ENCODE peak calls at places on chromosomes 2 and 18, in nine cellular contexts. T is GM03348, I is posterior cingulate gyrus, C is AG04449, N is substantia nigra, A is NCI-H1048, F is brain microvascular endothelial cell, E is NT2/D1, Z is mesendoderm. D is an unnamed sample.

GRCh38 chr2:233119123-233119522 is 59.0 kb downstream of the INPP5D start:
- DNase-seq in T (no peak), I (no peak), C (no peak), N (no peak), A (no peak), F (no peak), E (no peak), Z (no peak), D (no peak)

GRCh38 chr18:26963292-26963691 is 97.8 kb upstream of the AQP4 start:
- DNase-seq in T (no peak), I (no peak), C (no peak), N (no peak), A (no peak), F (no peak), E (no peak), Z (peak), D (no peak)

GRCh38 chr2:10514743-10515142 is 66.6 kb upstream of the ODC1 start:
- DNase-seq in T (peak), I (no peak), C (no peak), N (no peak), A (no peak), F (peak), E (peak), Z (peak), D (no peak)

GRCh38 chr2:231514225-231514950 is 15.9 kb downstream of the NMUR1 start:
- DNase-seq in T (peak), I (peak), C (peak), N (peak), A (peak), F (peak), E (peak), Z (peak), D (peak)

GRCh38 chr18:42051411-42051810 is 96.4 kb downstream of the PIK3C3 start:
- DNase-seq in T (no peak), I (no peak), C (no peak), N (no peak), A (no peak), F (no peak), E (no peak), Z (no peak), D (no peak)

GRCh38 chr2:8457620-8458255 is 224.1 kb upstream of the ID2 start:
- DNase-seq in T (no peak), I (no peak), C (no peak), N (no peak), A (no peak), F (no peak), E (no peak), Z (peak), D (no peak)

GRCh38 chr2:219645631-219646527 is 18.4 kb downstream of the SLC4A3 start:
- DNase-seq in T (peak), I (no peak), C (peak), N (no peak), A (no peak), F (peak), E (peak), Z (peak), D (no peak)

GRCh38 chr2:54471221-54471711 is 15.1 kb downstream of the SPTBN1 start:
- DNase-seq in T (peak), I (no peak), C (peak), N (no peak), A (no peak), F (peak), E (no peak), Z (no peak), D (no peak)

GRCh38 chr2:156800065-156800556 is 363.9 kb downstream of the GPD2 start:
- DNase-seq in T (no peak), I (no peak), C (no peak), N (no peak), A (no peak), F (no peak), E (peak), Z (peak), D (no peak)

GRCh38 chr18:73827801-73828200 is 319.8 kb downstream of the FBXO15 start:
- DNase-seq in T (no peak), I (no peak), C (no peak), N (no peak), A (no peak), F (no peak), E (no peak), Z (peak), D (no peak)

GRCh38 chr2:109529532-109530449 is 84.0 kb downstream of the SEPTIN10 start:
- DNase-seq in T (no peak), I (no peak), C (no peak), N (no peak), A (no peak), F (no peak), E (no peak), Z (no peak), D (no peak)

GRCh38 chr18:56221195-56222065 is 417.0 kb downstream of the TXNL1 start:
- DNase-seq in T (no peak), I (no peak), C (no peak), N (no peak), A (no peak), F (no peak), E (no peak), Z (no peak), D (no peak)

GRCh38 chr18:2146092-2146491 is 425.2 kb downstream of the METTL4 start:
- DNase-seq in T (no peak), I (no peak), C (no peak), N (no peak), A (no peak), F (no peak), E (no peak), Z (no peak), D (no peak)

GRCh38 chr2:170554278-170554955 is 160.7 kb upstream of the SP5 start:
- DNase-seq in T (peak), I (no peak), C (peak), N (no peak), A (no peak), F (peak), E (no peak), Z (no peak), D (no peak)

GRCh38 chr2:32882911-32883810 is 63.6 kb upstream of the LTBP1 start:
- DNase-seq in T (peak), I (no peak), C (peak), N (no peak), A (no peak), F (no peak), E (no peak), Z (no peak), D (no peak)

GRCh38 chr2:141105763-141106162 is 1025.1 kb downstream of the LRP1B start:
- DNase-seq in T (no peak), I (no peak), C (no peak), N (no peak), A (no peak), F (no peak), E (peak), Z (peak), D (no peak)

GRCh38 chr2:7034313-7034712 is 117.1 kb downstream of the RNF144A start:
- DNase-seq in T (no peak), I (no peak), C (no peak), N (no peak), A (no peak), F (peak), E (no peak), Z (peak), D (no peak)

GRCh38 chr2:99776521-99777265 is 286.9 kb upstream of the REV1 start:
- DNase-seq in T (no peak), I (no peak), C (no peak), N (no peak), A (no peak), F (no peak), E (no peak), Z (peak), D (no peak)

GRCh38 chr2:36032046-36032445 is 323.5 kb upstream of the CRIM1 start:
- DNase-seq in T (no peak), I (no peak), C (no peak), N (no peak), A (no peak), F (no peak), E (no peak), Z (no peak), D (no peak)

GRCh38 chr2:239927424-239927981 is 97.6 kb downstream of the NDUFA10 start:
- DNase-seq in T (peak), I (peak), C (peak), N (no peak), A (no peak), F (peak), E (no peak), Z (peak), D (peak)

GRCh38 chr18:25737710-25738251 is 352.6 kb downstream of the SS18 start:
- DNase-seq in T (peak), I (no peak), C (peak), N (no peak), A (no peak), F (peak), E (no peak), Z (no peak), D (no peak)

GRCh38 chr2:233059797-233060499 is at the start of gene INPP5D:
- DNase-seq in T (no peak), I (no peak), C (no peak), N (no peak), A (no peak), F (no peak), E (no peak), Z (no peak), D (no peak)

GRCh38 chr2:120399889-120400240 is 53.9 kb downstream of the INHBB start:
- DNase-seq in T (no peak), I (no peak), C (no peak), N (no peak), A (no peak), F (no peak), E (no peak), Z (no peak), D (no peak)